ENCODE peak calls at places on chromosomes 16 and 17, in ten cellular contexts. I is psoas muscle, P is left kidney, M is NCI-H345, W is anterior cingulate cortex, Y is uterus, J is progenitor cell of endocrine pancreas, X is EH, N is fibroblast of pulmonary artery, B is immature natural killer cell. L is an unnamed sample.

GRCh38 chr16:56274369-56274768 is 83.1 kb downstream of the GNAO1 start:
- DNase-seq in W (no peak), J (no peak), X (no peak), M (no peak), I (no peak), N (no peak), P (no peak), Y (no peak), B (no peak), L (no peak)

GRCh38 chr17:62818491-62818890 is 10.4 kb upstream of the MARCHF10 start:
- DNase-seq in P (no peak), N (no peak), X (no peak), B (no peak), J (no peak), I (no peak), M (no peak), W (no peak), Y (no peak), L (no peak)

GRCh38 chr16:15049581-15050180 is 6.2 kb downstream of the NTAN1 start:
- DNase-seq in W (no peak), X (no peak), M (no peak), I (no peak), B (no peak), J (no peak), Y (no peak), N (peak; percentile 24), P (no peak), L (no peak)

GRCh38 chr17:55641559-55642160 is 81.0 kb downstream of the TMEM100 start:
- DNase-seq in I (peak; percentile 72), Y (peak; percentile 75), M (no peak), B (no peak), N (peak; percentile 77), W (no peak), J (peak; percentile 20), X (peak; percentile 57), P (peak; percentile 98), L (peak; percentile 36)

GRCh38 chr17:80035937-80036714 is at the start of gene CCDC40:
- DNase-seq in J (peak; percentile 72), P (peak; percentile 93), N (peak; percentile 73), M (peak; percentile 93), W (peak; percentile 58), Y (peak; percentile 82), X (peak; percentile 82), I (peak; percentile 91), B (peak; percentile 85), L (peak; percentile 50)

GRCh38 chr17:30547778-30548177 is 70.6 kb downstream of the GOSR1 start:
- DNase-seq in N (no peak), P (no peak), M (no peak), X (no peak), I (no peak), W (no peak), J (no peak), Y (no peak), B (no peak), L (no peak)

GRCh38 chr17:79212150-79213087 is 137.8 kb downstream of the ENGASE start:
- DNase-seq in J (no peak), B (no peak), N (no peak), I (no peak), M (no peak), X (no peak), Y (no peak), P (no peak), W (no peak), L (no peak)

GRCh38 chr17:57440522-57441269 is 184.4 kb downstream of the MSI2 start:
- DNase-seq in J (peak; percentile 28), X (peak; percentile 86), P (peak; percentile 87), Y (peak; percentile 52), M (peak; percentile 77), W (peak; percentile 44), N (peak; percentile 92), B (peak; percentile 22), I (peak; percentile 70), L (no peak)

GRCh38 chr17:80931421-80932265 is 60.0 kb upstream of the CHMP6 start:
- DNase-seq in P (peak; percentile 79), B (no peak), N (peak; percentile 48), X (peak; percentile 92), W (no peak), I (no peak), Y (no peak), J (no peak), M (peak; percentile 16), L (no peak)

GRCh38 chr16:53281859-53282258 is 152.4 kb upstream of the RBL2 start:
- DNase-seq in X (no peak), N (no peak), W (no peak), J (no peak), M (no peak), Y (no peak), B (no peak), P (no peak), I (no peak), L (no peak)

GRCh38 chr16:67349172-67349571 is 22.6 kb downstream of the LRRC36 start:
- DNase-seq in Y (no peak), W (no peak), N (peak; percentile 41), X (peak; percentile 48), M (peak; percentile 11), P (peak; percentile 29), I (no peak), B (peak; percentile 8), J (no peak), L (peak; percentile 7)

GRCh38 chr16:77171750-77172635 is 19.0 kb upstream of the MON1B start:
- DNase-seq in P (peak; percentile 82), M (peak; percentile 57), W (no peak), Y (no peak), N (peak; percentile 76), X (peak; percentile 61), I (no peak), J (no peak), B (peak; percentile 28), L (peak; percentile 5)

GRCh38 chr17:68512967-68513474 is 791 bp downstream of the PRKAR1A start:
- DNase-seq in J (no peak), Y (peak; percentile 22), B (no peak), P (peak; percentile 69), W (no peak), X (peak; percentile 56), M (peak; percentile 11), N (peak; percentile 64), I (no peak), L (peak; percentile 38)

GRCh38 chr17:57384219-57384618 is 127.9 kb downstream of the MSI2 start:
- DNase-seq in J (no peak), M (no peak), W (no peak), N (no peak), B (no peak), Y (no peak), X (no peak), P (no peak), I (no peak), L (no peak)

GRCh38 chr16:351804-352520 is 561 bp downstream of the AXIN1 start:
- DNase-seq in B (no peak), P (peak; percentile 58), M (no peak), W (no peak), J (no peak), N (no peak), Y (peak; percentile 47), I (no peak), X (peak; percentile 35), L (no peak)

GRCh38 chr17:19647697-19648474 is 665 bp upstream of the ALDH3A2 start:
- DNase-seq in X (peak; percentile 82), N (peak; percentile 81), W (peak; percentile 81), P (peak; percentile 76), J (peak; percentile 20), I (peak; percentile 86), Y (peak; percentile 76), B (no peak), M (peak; percentile 56), L (peak; percentile 43)

GRCh38 chr17:19303367-19303776 is 59.2 kb downstream of the B9D1 start:
- DNase-seq in N (no peak), M (no peak), J (no peak), B (no peak), Y (no peak), I (no peak), W (no peak), P (no peak), X (no peak), L (no peak)

GRCh38 chr17:38747385-38748328 is 479 bp downstream of the PCGF2 start:
- DNase-seq in P (peak; percentile 75), Y (peak; percentile 68), X (peak; percentile 28), B (no peak), M (peak; percentile 57), N (no peak), J (peak; percentile 32), I (peak; percentile 67), W (no peak), L (no peak)

GRCh38 chr17:77174928-77175720 is 34.4 kb downstream of the SEC14L1 start:
- DNase-seq in B (no peak), M (no peak), J (no peak), N (peak; percentile 68), I (no peak), Y (no peak), W (no peak), X (no peak), P (no peak), L (no peak)

GRCh38 chr16:8867483-8868271 is 1.1 kb downstream of the CARHSP1 start:
- DNase-seq in W (peak; percentile 22), M (peak; percentile 51), N (no peak), J (no peak), Y (no peak), B (peak; percentile 28), X (peak; percentile 35), P (peak; percentile 60), I (peak; percentile 69), L (no peak)

GRCh38 chr16:19309178-19309577 is 23.6 kb downstream of the CLEC19A start:
- DNase-seq in W (no peak), I (no peak), B (no peak), J (no peak), Y (no peak), P (no peak), M (no peak), N (no peak), X (no peak), L (no peak)

GRCh38 chr17:80779961-80780380 is 211.7 kb upstream of the CHMP6 start:
- DNase-seq in W (no peak), J (no peak), M (no peak), B (no peak), I (no peak), P (peak; percentile 39), X (peak; percentile 92), Y (peak; percentile 79), N (peak; percentile 76), L (no peak)

GRCh38 chr17:6894206-6894528 is 62.6 kb upstream of the TEKT1 start:
- DNase-seq in I (no peak), M (no peak), B (peak; percentile 17), Y (no peak), W (no peak), P (peak; percentile 65), X (peak; percentile 11), J (no peak), N (peak; percentile 40), L (no peak)

GRCh38 chr16:28280881-28281836 is 11.2 kb upstream of the SBK1 start:
- DNase-seq in I (no peak), P (no peak), N (no peak), Y (no peak), X (no peak), M (no peak), J (no peak), W (no peak), B (no peak), L (no peak)

GRCh38 chr17:45361451-45361850 is 44.6 kb upstream of the MAP3K14 start:
- DNase-seq in J (no peak), Y (no peak), W (no peak), I (no peak), M (no peak), X (no peak), P (no peak), N (no peak), B (no peak), L (no peak)

GRCh38 chr17:58019039-58019438 is 12.0 kb upstream of the SRSF1 start:
- DNase-seq in N (no peak), J (no peak), M (no peak), B (no peak), W (no peak), P (no peak), I (no peak), Y (no peak), X (no peak), L (no peak)

L was measured in NCI-H526 treated with DMSO at 0.1 percent for 48 hours.